ENCODE peak calls at places on chromosomes 1 and 21, in four cellular contexts. One of them, this sample, is unnamed.

GRCh38 chr1:200337410-200337809 is 72.4 kb downstream of the ZNF281 start:
- DNase-seq in Panc1: no peak
- DNase-seq in stomach: no peak
- DNase-seq in HL-60: no peak
- DNase-seq in this sample: no peak

GRCh38 chr1:89904219-89904980 is 83.6 kb downstream of the LRRC8D start:
- DNase-seq in Panc1: no peak
- DNase-seq in stomach: no peak
- DNase-seq in HL-60: no peak
- DNase-seq in this sample: no peak

GRCh38 chr1:183841950-183842816 is 37.3 kb downstream of the RGL1 start:
- DNase-seq in Panc1: no peak
- DNase-seq in HL-60: no peak
- DNase-seq in stomach: no peak
- DNase-seq in this sample: no peak

GRCh38 chr1:210143465-210144062 is 89.0 kb upstream of the SERTAD4 start:
- DNase-seq in HL-60: peak; percentile 32
- DNase-seq in Panc1: no peak
- DNase-seq in stomach: peak; percentile 79
- DNase-seq in this sample: peak; percentile 72

GRCh38 chr1:65541161-65541560 is 120.7 kb downstream of the LEPR start:
- DNase-seq in HL-60: no peak
- DNase-seq in Panc1: no peak
- DNase-seq in stomach: no peak
- DNase-seq in this sample: no peak

GRCh38 chr21:38993561-38993960 is 187.8 kb downstream of the ETS2 start:
- DNase-seq in stomach: peak; percentile 59
- DNase-seq in Panc1: no peak
- DNase-seq in HL-60: no peak
- DNase-seq in this sample: no peak

GRCh38 chr21:23861908-23862504 is 1745.3 kb downstream of the MRPL39 start:
- DNase-seq in stomach: no peak
- DNase-seq in HL-60: no peak
- DNase-seq in Panc1: no peak
- DNase-seq in this sample: no peak

GRCh38 chr1:202159534-202160371 is 649 bp downstream of the PTPN7 start:
- DNase-seq in HL-60: peak; percentile 83
- DNase-seq in Panc1: no peak
- DNase-seq in stomach: no peak
- DNase-seq in this sample: no peak

GRCh38 chr1:109392788-109393580 is 4.7 kb downstream of the SORT1 start:
- DNase-seq in HL-60: peak; percentile 17
- DNase-seq in stomach: peak; percentile 65
- DNase-seq in Panc1: no peak
- DNase-seq in this sample: no peak

GRCh38 chr1:12345350-12346217 is 115.8 kb downstream of the VPS13D start:
- DNase-seq in HL-60: peak; percentile 28
- DNase-seq in stomach: no peak
- DNase-seq in Panc1: no peak
- DNase-seq in this sample: no peak

GRCh38 chr1:203289281-203289981 is 15.9 kb upstream of the BTG2 start:
- DNase-seq in stomach: peak; percentile 56
- DNase-seq in HL-60: peak; percentile 91
- DNase-seq in Panc1: no peak
- DNase-seq in this sample: no peak

GRCh38 chr1:159005676-159006075 is 4.0 kb upstream of the IFI16 start:
- DNase-seq in Panc1: no peak
- DNase-seq in stomach: no peak
- DNase-seq in HL-60: no peak
- DNase-seq in this sample: no peak
- TF ChIP-seq POLR2AphosphoS5 in Panc1: no peak
- TF ChIP-seq POLR2AphosphoS5 in stomach: peak; percentile 23
- TF ChIP-seq POLR2AphosphoS5 in HL-60: no peak
- TF ChIP-seq POLR2AphosphoS5 in this sample: no peak

GRCh38 chr1:58249729-58250586 is 296.6 kb downstream of the OMA1 start:
- DNase-seq in stomach: no peak
- DNase-seq in Panc1: no peak
- DNase-seq in HL-60: no peak
- DNase-seq in this sample: no peak
- H3K4me3 ChIP-seq in stomach: peak overlapping the region; percentile 47
- H3K4me3 ChIP-seq in Panc1: peak overlapping the region; percentile 13
- H3K4me3 ChIP-seq in HL-60: no peak overlapping the region
- H3K4me3 ChIP-seq in this sample: peak overlapping the region; percentile 21

DNA sequence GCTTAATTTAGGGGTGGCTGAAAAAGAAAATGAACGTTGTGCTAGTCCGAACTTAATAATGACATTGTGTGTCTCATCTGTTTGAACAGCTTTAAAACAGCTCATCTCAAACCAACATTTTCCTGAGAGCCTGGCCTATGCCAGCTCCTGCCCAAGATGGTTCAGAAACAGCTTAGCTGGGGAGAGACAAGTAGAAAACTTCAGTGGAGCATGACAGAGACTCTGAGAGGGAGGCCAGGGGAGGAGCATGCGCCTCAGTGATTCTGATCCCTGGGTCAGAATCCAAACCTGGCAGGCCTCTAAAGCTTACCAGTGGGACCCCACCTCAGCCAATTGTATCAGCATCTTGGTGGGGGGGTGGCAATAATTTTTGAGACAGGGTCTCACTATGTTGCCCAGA is 99.3 kb downstream of the TAS1R2 start:
- DNase-seq in HL-60: no peak
- DNase-seq in stomach: no peak
- DNase-seq in Panc1: no peak
- DNase-seq in this sample: no peak
- TF ChIP-seq POLR2AphosphoS5 in HL-60: no peak
- TF ChIP-seq POLR2AphosphoS5 in stomach: no peak
- TF ChIP-seq POLR2AphosphoS5 in Panc1: no peak
- TF ChIP-seq POLR2AphosphoS5 in this sample: no peak

GRCh38 chr1:6466023-6466422 is at the start of gene TNFRSF25:
- DNase-seq in stomach: no peak
- DNase-seq in HL-60: no peak
- DNase-seq in Panc1: no peak
- DNase-seq in this sample: no peak
- H3K4me3 ChIP-seq in stomach: peak within 1 kb of the TSS; percentile 33
- H3K4me3 ChIP-seq in HL-60: no peak within 1 kb of the TSS
- H3K4me3 ChIP-seq in Panc1: no peak within 1 kb of the TSS
- H3K4me3 ChIP-seq in this sample: no peak within 1 kb of the TSS

GRCh38 chr1:7097938-7098592 is 312.8 kb downstream of the CAMTA1 start:
- DNase-seq in Panc1: no peak
- DNase-seq in stomach: no peak
- DNase-seq in HL-60: no peak
- DNase-seq in this sample: no peak
- TF ChIP-seq POLR2AphosphoS5 in Panc1: no peak
- TF ChIP-seq POLR2AphosphoS5 in stomach: no peak
- TF ChIP-seq POLR2AphosphoS5 in HL-60: no peak
- TF ChIP-seq POLR2AphosphoS5 in this sample: no peak

GRCh38 chr1:84506002-84506728 is at the start of the genes GNG5 and SPATA1:
- DNase-seq in HL-60: peak; percentile 97
- DNase-seq in Panc1: peak; percentile 94
- DNase-seq in stomach: peak; percentile 99
- DNase-seq in this sample: peak; percentile 97

GRCh38 chr1:84505167-84506001 is 802 bp upstream of the SPATA1 start:
- DNase-seq in HL-60: peak; percentile 43
- DNase-seq in stomach: no peak
- DNase-seq in Panc1: no peak
- DNase-seq in this sample: peak; percentile 57

GRCh38 chr1:84506729-84507453 is 510 bp upstream of the GNG5 start:
- DNase-seq in stomach: no peak
- DNase-seq in Panc1: no peak
- DNase-seq in HL-60: no peak
- DNase-seq in this sample: no peak

GRCh38 chr1:84504580-84505021 is 1.6 kb upstream of the SPATA1 start:
- DNase-seq in stomach: no peak
- DNase-seq in HL-60: no peak
- DNase-seq in Panc1: no peak
- DNase-seq in this sample: no peak

GRCh38 chr1:84502892-84503291 is 3.3 kb upstream of the SPATA1 start:
- DNase-seq in stomach: no peak
- DNase-seq in Panc1: no peak
- DNase-seq in HL-60: no peak
- DNase-seq in this sample: no peak
- H3K4me3 ChIP-seq in stomach: peak overlapping the region; percentile 63
- H3K4me3 ChIP-seq in Panc1: no peak overlapping the region
- H3K4me3 ChIP-seq in HL-60: no peak overlapping the region
- H3K4me3 ChIP-seq in this sample: no peak overlapping the region